ENCODE peak calls at places on chromosomes 6 and 20, in five cellular contexts. X is cardiac muscle cell, T is ovary, P is aorta, H is HAP-1. F is an unnamed sample.

GRCh38 chr6:100267721-100268123 is 197.0 kb downstream of the SIM1 start:
- DNase-seq in X (no peak), T (no peak), P (no peak), H (no peak), F (no peak)

GRCh38 chr6:31057426-31058003 is 47.2 kb downstream of the MUC22 start:
- DNase-seq in X (peak; percentile 20), T (no peak), P (no peak), H (no peak), F (no peak)

GRCh38 chr6:21201673-21202430 is 391.7 kb upstream of the SOX4 start:
- DNase-seq in X (no peak), T (no peak), P (no peak), H (no peak), F (no peak)

GRCh38 chr6:14000901-14001300 is 76.1 kb downstream of the RNF182 start:
- DNase-seq in X (peak; percentile 16), T (no peak), P (no peak), H (no peak), F (no peak)

GRCh38 chr6:36897629-36898028 is 11.9 kb downstream of the C6orf89 start:
- DNase-seq in X (no peak), T (no peak), P (no peak), H (no peak), F (no peak)

GRCh38 chr6:26195924-26196845 is 109.0 kb downstream of the HFE start:
- DNase-seq in X (peak; percentile 23), T (peak; percentile 59), P (no peak), H (peak; percentile 20), F (peak; percentile 26)

GRCh38 chr20:4369798-4370124 is 351.9 kb upstream of the PRND start:
- DNase-seq in X (no peak), T (no peak), P (no peak), H (no peak), F (no peak)

GRCh38 chr6:21426841-21427490 is 166.6 kb upstream of the SOX4 start:
- DNase-seq in X (peak; percentile 62), T (no peak), P (no peak), H (no peak), F (no peak)

GRCh38 chr6:3026811-3027626 is 27.3 kb downstream of the NQO2 start:
- DNase-seq in X (peak; percentile 21), T (no peak), P (no peak), H (no peak), F (peak; percentile 65)

GRCh38 chr6:40074292-40075050 is 140.2 kb upstream of the MOCS1 start:
- DNase-seq in X (no peak), T (no peak), P (no peak), H (no peak), F (no peak)

GRCh38 chr6:18277181-18278006 is 13.1 kb upstream of the DEK start:
- DNase-seq in X (no peak), T (no peak), P (no peak), H (no peak), F (no peak)

GRCh38 chr20:50813801-50814200 is 18.9 kb downstream of the BCAS4 start:
- DNase-seq in X (no peak), T (no peak), P (no peak), H (no peak), F (no peak)

GRCh38 chr6:15622045-15622750 is 40.6 kb downstream of the DTNBP1 start:
- DNase-seq in X (peak; percentile 33), T (no peak), P (no peak), H (no peak), F (no peak)

GRCh38 chr6:37674161-37674560 is 23.5 kb downstream of the MDGA1 start:
- DNase-seq in X (no peak), T (no peak), P (no peak), H (no peak), F (no peak)

GRCh38 chr20:38590682-38591483 is 9.9 kb downstream of the ADIG start:
- DNase-seq in X (no peak), T (no peak), P (no peak), H (no peak), F (no peak)

GRCh38 chr6:84466521-84466920 is 239.1 kb upstream of the CEP162 start:
- DNase-seq in X (peak; percentile 61), T (no peak), P (peak; percentile 55), H (no peak), F (no peak)

GRCh38 chr20:49384437-49385434 is 97.7 kb downstream of the KCNB1 start:
- DNase-seq in X (peak; percentile 73), T (peak; percentile 71), P (peak; percentile 75), H (peak; percentile 73), F (peak; percentile 73)

GRCh38 chr6:16840725-16841124 is 79.5 kb upstream of the ATXN1 start:
- DNase-seq in X (no peak), T (no peak), P (no peak), H (no peak), F (no peak)

GRCh38 chr20:34791289-34792020 is 34.0 kb downstream of the NCOA6 start:
- DNase-seq in X (peak; percentile 69), T (no peak), P (no peak), H (no peak), F (no peak)

GRCh38 chr20:57335392-57335791 is 5.8 kb downstream of the SPO11 start:
- DNase-seq in X (no peak), T (no peak), P (no peak), H (no peak), F (no peak)

GRCh38 chr6:65191412-65191811 is 515.6 kb downstream of the EYS start:
- DNase-seq in X (no peak), T (no peak), P (no peak), H (no peak), F (no peak)

GRCh38 chr20:51540585-51540984 is 1.9 kb downstream of the NFATC2 start:
- DNase-seq in X (no peak), T (no peak), P (no peak), H (no peak), F (no peak)

GRCh38 chr6:50305660-50306059 is 255.9 kb upstream of the DEFB112 start:
- DNase-seq in X (no peak), T (no peak), P (no peak), H (no peak), F (no peak)

GRCh38 chr6:35727206-35727934 is 9.5 kb upstream of the ARMC12 start:
- DNase-seq in X (peak; percentile 96), T (peak; percentile 94), P (peak; percentile 86), H (peak; percentile 68), F (no peak)

GRCh38 chr20:17912916-17913315 is 55.7 kb downstream of the SNX5 start:
- DNase-seq in X (peak; percentile 35), T (no peak), P (no peak), H (no peak), F (no peak)

GRCh38 chr20:24465730-24466129 is 3.7 kb upstream of the SYNDIG1 start:
- DNase-seq in X (peak; percentile 60), T (no peak), P (peak; percentile 79), H (no peak), F (no peak)

DNA sequence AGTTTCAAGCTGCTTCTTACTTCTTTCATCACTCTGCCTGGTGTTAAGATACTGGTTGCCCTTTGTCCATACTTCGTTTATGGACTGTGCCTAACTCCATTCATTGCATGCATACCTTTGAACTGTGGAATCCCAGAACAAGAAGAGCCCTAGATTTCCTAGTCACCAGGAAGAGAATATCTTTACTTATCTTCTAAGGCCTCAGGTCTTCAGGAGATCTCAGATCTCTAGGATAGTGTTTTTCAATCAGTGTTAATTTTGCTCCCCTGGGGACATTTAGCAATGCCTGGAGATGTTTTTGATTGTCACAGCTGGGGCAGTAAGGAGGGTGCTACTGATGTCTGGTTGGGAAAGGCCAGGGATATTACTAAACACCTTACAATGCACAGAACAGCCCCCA is 35.5 kb upstream of the GJA1 start:
- DNase-seq in X (no peak), T (no peak), P (no peak), H (no peak), F (no peak)
- H3K4me1 ChIP-seq in X (no peaks in the 10 kb centered on the region), T (no peaks in the 10 kb centered on the region), P (no peaks in the 10 kb centered on the region), H (no peaks in the 10 kb centered on the region), F (no peaks in the 10 kb centered on the region)

GRCh38 chr6:9710574-9710973 is 704.3 kb downstream of the TFAP2A start:
- DNase-seq in X (no peak), T (no peak), P (no peak), H (no peak), F (no peak)

GRCh38 chr6:9704989-9705388 is 709.9 kb downstream of the TFAP2A start:
- DNase-seq in X (no peak), T (no peak), P (no peak), H (no peak), F (no peak)

GRCh38 chr6:9711313-9711712 is 703.6 kb downstream of the TFAP2A start:
- DNase-seq in X (no peak), T (no peak), P (no peak), H (no peak), F (no peak)

GRCh38 chr6:9708600-9708999 is 706.3 kb downstream of the TFAP2A start:
- DNase-seq in X (no peak), T (no peak), P (no peak), H (no peak), F (no peak)
- H3K9me3 ChIP-seq in X (no peaks in the 10 kb centered on the region), T (no peaks in the 10 kb centered on the region), P (no peaks in the 10 kb centered on the region), H (no peaks in the 10 kb centered on the region), F (no peaks in the 10 kb centered on the region)

GRCh38 chr6:110357298-110357695 is 852 bp downstream of the METTL24 start:
- DNase-seq in X (no peak), T (peak; percentile 44), P (no peak), H (no peak), F (no peak)

GRCh38 chr6:110356778-110357177 is 1.4 kb downstream of the METTL24 start:
- DNase-seq in X (no peak), T (peak; percentile 30), P (no peak), H (no peak), F (no peak)

GRCh38 chr6:110355031-110355430 is 3.1 kb downstream of the METTL24 start:
- DNase-seq in X (no peak), T (no peak), P (no peak), H (no peak), F (no peak)

GRCh38 chr6:110357696-110358535 is at the start of gene METTL24:
- DNase-seq in X (no peak), T (peak; percentile 67), P (peak; percentile 55), H (no peak), F (no peak)

GRCh38 chr6:110355727-110356126 is 2.4 kb downstream of the METTL24 start:
- DNase-seq in X (no peak), T (no peak), P (no peak), H (no peak), F (no peak)
- H3K4me1 ChIP-seq in X (peaks cover 57% of the 10 kb centered on the region), T (peaks cover 4% of the 10 kb centered on the region), P (peaks cover 8% of the 10 kb centered on the region), H (peaks cover 32% of the 10 kb centered on the region), F (no peaks in the 10 kb centered on the region)

GRCh38 chr20:60500038-60500701 is 541.9 kb downstream of the CDH26 start:
- DNase-seq in X (no peak), T (no peak), P (no peak), H (no peak), F (no peak)

GRCh38 chr20:60501048-60501447 is 542.8 kb downstream of the CDH26 start:
- DNase-seq in X (no peak), T (no peak), P (no peak), H (no peak), F (no peak)

GRCh38 chr20:60497298-60497697 is 539.1 kb downstream of the CDH26 start:
- DNase-seq in X (no peak), T (no peak), P (no peak), H (no peak), F (no peak)
- H3K9me3 ChIP-seq in X (no peaks in the 10 kb centered on the region), T (no peaks in the 10 kb centered on the region), P (no peaks in the 10 kb centered on the region), H (no peaks in the 10 kb centered on the region), F (no peaks in the 10 kb centered on the region)